ENCODE peak calls at places on chromosomes 6 and 20, in six cellular contexts. One of them, this sample, is unnamed.

GRCh38 chr20:43954704-43955243 is 40.1 kb downstream of the TOX2 start:
- DNase-seq in lower lobe of right lung: no peak
- DNase-seq in adrenal gland: no peak
- DNase-seq in upper lobe of right lung: no peak
- DNase-seq in cardiac fibroblast: no peak
- DNase-seq in esophagus squamous epithelium: no peak
- DNase-seq in this sample: peak; percentile 16

GRCh38 chr6:81547149-81547548 is 205.3 kb downstream of the TENT5A start:
- DNase-seq in lower lobe of right lung: no peak
- DNase-seq in adrenal gland: no peak
- DNase-seq in upper lobe of right lung: no peak
- DNase-seq in cardiac fibroblast: no peak
- DNase-seq in esophagus squamous epithelium: no peak
- DNase-seq in this sample: no peak

GRCh38 chr20:33370296-33370695 is 31.0 kb downstream of the CDK5RAP1 start:
- DNase-seq in lower lobe of right lung: no peak
- DNase-seq in adrenal gland: peak; percentile 23
- DNase-seq in upper lobe of right lung: no peak
- DNase-seq in cardiac fibroblast: no peak
- DNase-seq in esophagus squamous epithelium: no peak
- DNase-seq in this sample: peak; percentile 44

GRCh38 chr6:132404736-132405135 is 3.5 kb upstream of the MOXD1 start:
- DNase-seq in lower lobe of right lung: no peak
- DNase-seq in adrenal gland: no peak
- DNase-seq in upper lobe of right lung: no peak
- DNase-seq in cardiac fibroblast: no peak
- DNase-seq in esophagus squamous epithelium: no peak
- DNase-seq in this sample: peak; percentile 7

GRCh38 chr6:168210239-168211107 is 109.1 kb downstream of the DACT2 start:
- DNase-seq in lower lobe of right lung: no peak
- DNase-seq in adrenal gland: peak; percentile 5
- DNase-seq in upper lobe of right lung: no peak
- DNase-seq in cardiac fibroblast: no peak
- DNase-seq in esophagus squamous epithelium: no peak
- DNase-seq in this sample: no peak

GRCh38 chr20:24406761-24407550 is 62.5 kb upstream of the SYNDIG1 start:
- DNase-seq in lower lobe of right lung: no peak
- DNase-seq in adrenal gland: no peak
- DNase-seq in upper lobe of right lung: no peak
- DNase-seq in cardiac fibroblast: no peak
- DNase-seq in esophagus squamous epithelium: no peak
- DNase-seq in this sample: peak; percentile 45

GRCh38 chr20:49399329-49399728 is 83.1 kb downstream of the KCNB1 start:
- DNase-seq in lower lobe of right lung: no peak
- DNase-seq in adrenal gland: no peak
- DNase-seq in upper lobe of right lung: no peak
- DNase-seq in cardiac fibroblast: peak; percentile 59
- DNase-seq in esophagus squamous epithelium: no peak
- DNase-seq in this sample: no peak

GRCh38 chr6:70377372-70377771 is 35.9 kb upstream of the FAM135A start:
- DNase-seq in lower lobe of right lung: no peak
- DNase-seq in adrenal gland: no peak
- DNase-seq in upper lobe of right lung: no peak
- DNase-seq in cardiac fibroblast: no peak
- DNase-seq in esophagus squamous epithelium: no peak
- DNase-seq in this sample: no peak

GRCh38 chr6:40054186-40054585 is 119.9 kb upstream of the MOCS1 start:
- DNase-seq in lower lobe of right lung: no peak
- DNase-seq in adrenal gland: no peak
- DNase-seq in upper lobe of right lung: no peak
- DNase-seq in cardiac fibroblast: no peak
- DNase-seq in esophagus squamous epithelium: no peak
- DNase-seq in this sample: no peak

GRCh38 chr20:20241966-20242365 is 125.9 kb upstream of the INSM1 start:
- DNase-seq in lower lobe of right lung: no peak
- DNase-seq in adrenal gland: no peak
- DNase-seq in upper lobe of right lung: no peak
- DNase-seq in cardiac fibroblast: no peak
- DNase-seq in esophagus squamous epithelium: no peak
- DNase-seq in this sample: no peak

GRCh38 chr6:51049983-51050877 is 231.6 kb downstream of the TFAP2B start:
- DNase-seq in lower lobe of right lung: no peak
- DNase-seq in adrenal gland: no peak
- DNase-seq in upper lobe of right lung: no peak
- DNase-seq in cardiac fibroblast: no peak
- DNase-seq in esophagus squamous epithelium: no peak
- DNase-seq in this sample: peak; percentile 60
- TF ChIP-seq CTCF in lower lobe of right lung: no peak
- TF ChIP-seq CTCF in adrenal gland: no peak
- TF ChIP-seq CTCF in upper lobe of right lung: no peak
- TF ChIP-seq CTCF in cardiac fibroblast: no peak
- TF ChIP-seq CTCF in esophagus squamous epithelium: no peak
- TF ChIP-seq CTCF in this sample: no peak

DNA sequence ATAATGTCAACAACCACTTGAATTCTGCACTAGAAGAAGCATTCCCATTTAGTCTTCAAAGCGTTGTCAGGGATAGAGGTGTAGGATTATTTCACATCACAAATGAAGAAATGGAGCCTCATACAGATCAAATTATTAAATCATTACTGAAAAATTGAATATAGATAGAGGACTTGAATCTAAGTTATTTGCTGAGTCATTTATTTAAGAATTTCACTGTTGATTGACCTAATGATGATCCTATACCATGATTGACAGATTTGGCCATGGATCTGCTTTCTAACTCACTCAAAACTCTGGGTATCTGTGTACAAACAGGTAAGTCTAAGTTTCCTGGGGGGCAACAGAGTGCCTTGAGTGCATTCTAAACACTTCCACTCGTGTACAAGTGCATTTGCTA is 215.9 kb downstream of the BTBD3 start:
- DNase-seq in lower lobe of right lung: no peak
- DNase-seq in adrenal gland: no peak
- DNase-seq in upper lobe of right lung: no peak
- DNase-seq in cardiac fibroblast: no peak
- DNase-seq in esophagus squamous epithelium: no peak
- DNase-seq in this sample: no peak
- H3K4me3 ChIP-seq in lower lobe of right lung: no peak overlapping the region
- H3K4me3 ChIP-seq in adrenal gland: no peak overlapping the region
- H3K4me3 ChIP-seq in upper lobe of right lung: no peak overlapping the region
- H3K4me3 ChIP-seq in cardiac fibroblast: no peak overlapping the region
- H3K4me3 ChIP-seq in esophagus squamous epithelium: no peak overlapping the region
- H3K4me3 ChIP-seq in this sample: no peak overlapping the region

DNA sequence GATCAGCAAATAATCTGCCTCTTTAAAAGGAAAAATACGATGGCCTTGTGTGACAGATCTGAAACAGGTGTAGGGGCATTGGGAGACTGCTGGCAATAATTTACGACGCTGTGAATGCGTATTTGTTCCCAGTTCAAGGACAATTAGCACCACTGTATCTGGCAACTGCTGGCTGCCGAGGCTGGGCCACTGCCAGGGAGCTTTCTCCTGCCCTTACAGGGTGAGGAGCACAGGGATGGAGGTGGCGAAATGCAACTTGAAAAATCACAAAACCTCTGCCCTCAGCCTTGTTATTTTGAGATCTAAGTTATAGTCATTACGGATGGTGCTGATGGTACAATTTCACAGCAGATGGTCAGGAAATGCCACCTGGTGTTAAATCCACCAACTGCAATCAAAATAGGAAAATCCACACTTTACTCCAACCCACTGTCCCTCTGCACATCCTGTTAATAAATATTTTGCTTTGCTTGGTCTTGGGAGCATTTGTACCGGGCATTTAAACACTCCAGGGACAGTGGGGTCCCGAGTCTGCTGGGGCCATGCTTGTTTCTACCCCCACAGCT is 6.4 kb downstream of the MYLK4 start:
- DNase-seq in lower lobe of right lung: no peak
- DNase-seq in adrenal gland: peak; percentile 64
- DNase-seq in upper lobe of right lung: no peak
- DNase-seq in cardiac fibroblast: peak; percentile 35
- DNase-seq in esophagus squamous epithelium: no peak
- DNase-seq in this sample: no peak
- TF ChIP-seq CTCF in lower lobe of right lung: no peak
- TF ChIP-seq CTCF in adrenal gland: no peak
- TF ChIP-seq CTCF in upper lobe of right lung: no peak
- TF ChIP-seq CTCF in cardiac fibroblast: peak; percentile 20
- TF ChIP-seq CTCF in esophagus squamous epithelium: no peak
- TF ChIP-seq CTCF in this sample: peak; percentile 31

DNA sequence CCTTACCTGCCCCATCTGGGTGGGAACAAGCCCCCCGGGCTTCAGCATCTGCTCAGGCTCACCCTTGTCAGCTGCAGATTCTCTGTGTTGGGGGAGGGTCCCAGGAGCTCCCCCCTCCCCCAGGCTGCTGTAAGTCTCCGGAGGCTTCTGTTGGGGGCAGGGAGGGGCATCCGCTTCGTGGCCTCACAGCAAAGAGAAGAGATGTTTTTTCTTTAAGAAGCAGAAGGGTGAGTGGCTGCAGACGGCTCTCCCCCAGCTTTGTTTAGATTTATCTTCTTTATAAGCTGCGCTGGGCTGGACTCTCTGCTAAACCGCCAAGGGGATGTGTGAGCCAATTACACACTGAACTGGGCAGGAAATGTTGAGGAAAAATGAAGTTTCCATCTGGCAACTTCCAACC is 48.7 kb upstream of the GATA5 start:
- DNase-seq in lower lobe of right lung: no peak
- DNase-seq in adrenal gland: no peak
- DNase-seq in upper lobe of right lung: no peak
- DNase-seq in cardiac fibroblast: peak; percentile 23
- DNase-seq in esophagus squamous epithelium: no peak
- DNase-seq in this sample: no peak
- H3K4me3 ChIP-seq in lower lobe of right lung: no peak overlapping the region
- H3K4me3 ChIP-seq in adrenal gland: no peak overlapping the region
- H3K4me3 ChIP-seq in upper lobe of right lung: no peak overlapping the region
- H3K4me3 ChIP-seq in cardiac fibroblast: no peak overlapping the region
- H3K4me3 ChIP-seq in esophagus squamous epithelium: no peak overlapping the region
- H3K4me3 ChIP-seq in this sample: no peak overlapping the region

DNA sequence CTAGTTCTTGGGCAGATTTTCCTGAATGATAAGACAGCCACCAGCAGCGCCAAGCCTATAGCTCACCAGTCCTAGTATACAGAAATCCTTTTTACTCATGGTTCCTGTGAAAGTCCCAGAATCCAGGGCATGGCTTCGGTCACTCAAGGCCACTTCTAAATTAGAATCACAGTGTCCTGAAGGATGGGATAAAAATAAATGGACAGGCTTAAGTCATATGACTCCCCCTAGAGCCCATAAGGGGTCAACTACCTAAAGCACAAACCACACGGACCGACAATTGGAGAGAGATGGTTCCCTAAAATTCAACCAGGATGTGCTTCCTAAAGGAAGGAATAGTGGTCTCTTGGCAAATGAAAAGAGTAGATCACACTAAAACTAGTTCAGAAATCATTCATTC is 404.1 kb upstream of the PLCB4 start:
- DNase-seq in lower lobe of right lung: no peak
- DNase-seq in adrenal gland: no peak
- DNase-seq in upper lobe of right lung: no peak
- DNase-seq in cardiac fibroblast: no peak
- DNase-seq in esophagus squamous epithelium: no peak
- DNase-seq in this sample: no peak
- TF ChIP-seq CTCF in lower lobe of right lung: no peak
- TF ChIP-seq CTCF in adrenal gland: no peak
- TF ChIP-seq CTCF in upper lobe of right lung: no peak
- TF ChIP-seq CTCF in cardiac fibroblast: no peak
- TF ChIP-seq CTCF in esophagus squamous epithelium: no peak
- TF ChIP-seq CTCF in this sample: no peak

DNA sequence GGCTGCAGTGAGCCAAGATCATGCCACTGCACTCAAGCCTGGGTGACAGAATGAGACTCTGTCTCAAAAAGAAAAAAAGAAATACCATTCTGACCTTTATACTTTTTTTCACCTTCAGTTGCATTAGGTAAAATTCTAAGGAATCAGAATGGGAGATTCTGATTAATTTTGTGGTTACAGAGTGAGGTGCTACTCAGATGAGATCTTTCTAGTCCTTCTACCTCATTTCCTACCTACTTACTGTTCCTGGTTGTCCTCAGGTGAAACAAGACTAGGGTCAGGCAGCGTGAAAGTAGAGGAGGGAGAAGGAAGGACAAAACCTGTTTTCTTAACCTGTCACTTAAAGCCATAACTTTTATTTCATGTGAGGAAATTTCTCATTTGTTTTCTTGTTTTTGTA is 63.7 kb downstream of the MTFR2 start:
- DNase-seq in lower lobe of right lung: no peak
- DNase-seq in adrenal gland: no peak
- DNase-seq in upper lobe of right lung: no peak
- DNase-seq in cardiac fibroblast: no peak
- DNase-seq in esophagus squamous epithelium: no peak
- DNase-seq in this sample: no peak
- H3K4me3 ChIP-seq in lower lobe of right lung: no peak overlapping the region
- H3K4me3 ChIP-seq in adrenal gland: no peak overlapping the region
- H3K4me3 ChIP-seq in upper lobe of right lung: no peak overlapping the region
- H3K4me3 ChIP-seq in cardiac fibroblast: no peak overlapping the region
- H3K4me3 ChIP-seq in esophagus squamous epithelium: no peak overlapping the region
- H3K4me3 ChIP-seq in this sample: no peak overlapping the region

GRCh38 chr20:3766832-3767433 is 620 bp downstream of the ADISSP start:
- DNase-seq in lower lobe of right lung: peak; percentile 50
- DNase-seq in adrenal gland: no peak
- DNase-seq in upper lobe of right lung: no peak
- DNase-seq in cardiac fibroblast: no peak
- DNase-seq in esophagus squamous epithelium: no peak
- DNase-seq in this sample: no peak

GRCh38 chr20:3766381-3766780 is 1.2 kb downstream of the ADISSP start:
- DNase-seq in lower lobe of right lung: peak; percentile 42
- DNase-seq in adrenal gland: no peak
- DNase-seq in upper lobe of right lung: no peak
- DNase-seq in cardiac fibroblast: no peak
- DNase-seq in esophagus squamous epithelium: no peak
- DNase-seq in this sample: no peak

GRCh38 chr20:3768342-3769130 is 983 bp upstream of the ADISSP start:
- DNase-seq in lower lobe of right lung: peak; percentile 84
- DNase-seq in adrenal gland: peak; percentile 80
- DNase-seq in upper lobe of right lung: peak; percentile 88
- DNase-seq in cardiac fibroblast: peak; percentile 79
- DNase-seq in esophagus squamous epithelium: no peak
- DNase-seq in this sample: peak; percentile 77

GRCh38 chr20:3765171-3765887 is 2.2 kb downstream of the ADISSP start:
- DNase-seq in lower lobe of right lung: peak; percentile 48
- DNase-seq in adrenal gland: no peak
- DNase-seq in upper lobe of right lung: no peak
- DNase-seq in cardiac fibroblast: no peak
- DNase-seq in esophagus squamous epithelium: no peak
- DNase-seq in this sample: no peak

GRCh38 chr20:3767434-3768341 is at the start of gene ADISSP:
- DNase-seq in lower lobe of right lung: peak; percentile 100
- DNase-seq in adrenal gland: peak; percentile 99
- DNase-seq in upper lobe of right lung: peak; percentile 100
- DNase-seq in cardiac fibroblast: peak; percentile 99
- DNase-seq in esophagus squamous epithelium: peak; percentile 90
- DNase-seq in this sample: peak; percentile 99
- TF ChIP-seq CTCF in lower lobe of right lung: no peak
- TF ChIP-seq CTCF in adrenal gland: no peak
- TF ChIP-seq CTCF in upper lobe of right lung: no peak
- TF ChIP-seq CTCF in cardiac fibroblast: no peak
- TF ChIP-seq CTCF in esophagus squamous epithelium: no peak
- TF ChIP-seq CTCF in this sample: no peak

GRCh38 chr6:149942461-149942829 is 631 bp downstream of the ULBP2 start:
- DNase-seq in lower lobe of right lung: no peak
- DNase-seq in adrenal gland: no peak
- DNase-seq in upper lobe of right lung: no peak
- DNase-seq in cardiac fibroblast: no peak
- DNase-seq in esophagus squamous epithelium: no peak
- DNase-seq in this sample: no peak
- H3K4me3 ChIP-seq in lower lobe of right lung: peak overlapping the region; percentile 72
- H3K4me3 ChIP-seq in adrenal gland: no peak overlapping the region
- H3K4me3 ChIP-seq in upper lobe of right lung: peak overlapping the region; percentile 60
- H3K4me3 ChIP-seq in cardiac fibroblast: peak overlapping the region; percentile 74
- H3K4me3 ChIP-seq in esophagus squamous epithelium: peak overlapping the region; percentile 52
- H3K4me3 ChIP-seq in this sample: peak overlapping the region; percentile 70